ENCODE peak calls at places on chromosomes 7 and 10, in six cellular contexts. L is IMR-90, E is H1, M is neuronal stem cell, R is mesenchymal stem cell, C is H9. D is an unnamed sample.

GRCh38 chr10:90912854-90913479 is 7.9 kb downstream of the ANKRD1 start:
- DNase-seq in L (no peak), E (no peak), M (no peak), R (no peak), C (no peak), D (peak; percentile 53)

GRCh38 chr7:8211725-8212096 is 50.3 kb downstream of the ICA1 start:
- DNase-seq in L (no peak), E (no peak), M (no peak), R (peak; percentile 29), C (no peak), D (no peak)

GRCh38 chr7:127588697-127589482 is 679 bp downstream of the ARF5 start:
- DNase-seq in L (peak; percentile 51), E (peak; percentile 84), M (peak; percentile 48), R (peak; percentile 62), C (peak; percentile 85), D (peak; percentile 86)

GRCh38 chr7:146960747-146961416 is 844.3 kb downstream of the CNTNAP2 start:
- DNase-seq in L (no peak), E (peak; percentile 55), M (no peak), R (no peak), C (peak; percentile 59), D (peak; percentile 67)

GRCh38 chr7:45923290-45923689 is 2.2 kb upstream of the IGFBP3 start:
- DNase-seq in L (peak; percentile 72), E (peak; percentile 88), M (peak; percentile 64), R (peak; percentile 77), C (peak; percentile 62), D (peak; percentile 68)

GRCh38 chr7:152501506-152501905 is 65.7 kb upstream of the KMT2C start:
- DNase-seq in L (no peak), E (no peak), M (no peak), R (no peak), C (no peak), D (peak; percentile 17)

GRCh38 chr10:102113956-102114857 is 6.0 kb downstream of the LDB1 start:
- DNase-seq in L (no peak), E (peak; percentile 62), M (no peak), R (peak; percentile 55), C (peak; percentile 38), D (peak; percentile 72)

GRCh38 chr7:159158888-159159405 is 14.3 kb upstream of the VIPR2 start:
- DNase-seq in L (no peak), E (no peak), M (no peak), R (no peak), C (no peak), D (no peak)

GRCh38 chr10:119320981-119321380 is 113.6 kb downstream of the GRK5 start:
- DNase-seq in L (peak; percentile 77), E (no peak), M (no peak), R (peak; percentile 52), C (no peak), D (no peak)

GRCh38 chr7:35549781-35550180 is 145.2 kb downstream of the HERPUD2 start:
- DNase-seq in L (no peak), E (no peak), M (no peak), R (no peak), C (no peak), D (no peak)

GRCh38 chr10:26946103-26946907 is 85.5 kb upstream of the ABI1 start:
- DNase-seq in L (no peak), E (no peak), M (no peak), R (no peak), C (peak; percentile 75), D (no peak)

GRCh38 chr7:25982684-25983083 is 169.3 kb upstream of the NFE2L3 start:
- DNase-seq in L (no peak), E (no peak), M (no peak), R (no peak), C (no peak), D (no peak)

GRCh38 chr7:131329176-131329570 is 1.5 kb downstream of the MKLN1 start:
- DNase-seq in L (no peak), E (no peak), M (no peak), R (peak; percentile 21), C (no peak), D (no peak)

GRCh38 chr10:120492366-120492765 is 35.3 kb downstream of the PLPP4 start:
- DNase-seq in L (no peak), E (peak; percentile 23), M (no peak), R (peak; percentile 24), C (no peak), D (peak; percentile 51)

GRCh38 chr10:117461766-117462423 is 80.7 kb upstream of the EMX2 start:
- DNase-seq in L (peak; percentile 37), E (no peak), M (no peak), R (peak; percentile 92), C (no peak), D (peak; percentile 72)

GRCh38 chr7:24715171-24715570 is 42.1 kb downstream of the GSDME start:
- DNase-seq in L (no peak), E (no peak), M (no peak), R (no peak), C (no peak), D (no peak)

GRCh38 chr10:97608991-97609561 is 19.6 kb downstream of the C10orf62 start:
- DNase-seq in L (no peak), E (no peak), M (no peak), R (no peak), C (no peak), D (no peak)

DNA sequence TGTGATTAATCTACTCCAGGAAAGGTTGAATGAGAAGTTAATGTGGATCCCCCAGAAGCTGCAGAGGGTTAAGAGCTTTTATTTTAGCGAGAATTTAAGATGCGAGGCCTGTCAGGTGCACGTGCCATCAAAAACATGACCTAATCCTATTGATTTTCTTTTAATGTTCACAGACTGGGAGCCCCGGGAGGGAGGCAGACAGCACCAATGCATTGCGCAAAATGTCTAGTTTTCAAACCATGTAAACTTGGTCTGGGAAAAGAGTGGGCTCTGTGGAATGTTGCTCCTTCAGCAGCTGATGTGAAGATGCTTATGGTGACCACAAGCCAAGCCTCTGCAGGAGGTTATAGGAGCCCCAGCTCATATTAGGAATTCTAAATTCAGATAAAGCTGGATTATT is 172.0 kb upstream of the ITGB1 start:
- DNase-seq in L (peak; percentile 95), E (no peak), M (no peak), R (peak; percentile 72), C (no peak), D (no peak)
- H3K4me2 ChIP-seq in L (peak overlapping the region; percentile 1), E (no peak overlapping the region), M (no peak overlapping the region), R (no peak overlapping the region), C (no peak overlapping the region), D (no peak overlapping the region)

GRCh38 chr10:46266506-46266985 is 20.3 kb upstream of the ANTXRL start:
- DNase-seq in L (no peak), E (peak; percentile 45), M (no peak), R (no peak), C (peak; percentile 23), D (no peak)

GRCh38 chr10:46265981-46266505 is 20.8 kb upstream of the ANTXRL start:
- DNase-seq in L (no peak), E (peak; percentile 43), M (no peak), R (no peak), C (peak; percentile 19), D (no peak)

GRCh38 chr10:46264737-46265368 is 21.9 kb upstream of the ANTXRL start:
- DNase-seq in L (no peak), E (no peak), M (no peak), R (no peak), C (peak; percentile 15), D (no peak)

GRCh38 chr10:46267132-46267985 is 19.4 kb upstream of the ANTXRL start:
- DNase-seq in L (no peak), E (no peak), M (no peak), R (no peak), C (no peak), D (no peak)

DNA sequence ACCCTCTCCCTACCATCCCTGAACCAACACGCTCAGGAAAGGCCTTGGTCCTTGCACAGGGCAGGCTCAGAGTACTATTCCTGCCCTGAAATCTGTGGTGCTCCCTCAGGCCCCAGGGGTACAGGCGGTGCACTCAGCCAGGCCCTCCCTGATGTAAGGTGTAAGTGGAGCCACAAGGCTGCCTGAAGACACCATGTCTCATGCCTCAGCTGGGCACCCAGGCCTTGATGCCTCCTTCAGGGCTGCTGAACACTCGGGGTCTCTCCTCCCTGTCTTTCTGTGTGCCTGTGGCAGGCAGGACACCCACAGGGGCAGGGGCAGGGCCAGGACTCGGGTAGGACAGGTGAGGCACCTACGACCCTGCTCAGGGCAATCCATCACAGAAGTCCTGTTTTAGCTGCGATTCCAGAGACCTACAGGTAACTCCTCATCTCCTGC is 22.9 kb upstream of the ANTXRL start:
- DNase-seq in L (no peak), E (peak; percentile 43), M (no peak), R (no peak), C (no peak), D (no peak)
- H3K4me1 ChIP-seq in L (no peaks in the 10 kb centered on the region), E (no peaks in the 10 kb centered on the region), M (peaks cover 2% of the 10 kb centered on the region), R (no peaks in the 10 kb centered on the region), C (no peaks in the 10 kb centered on the region), D (no peaks in the 10 kb centered on the region)

GRCh38 chr10:36185096-36185495 is 543.0 kb upstream of the FZD8 start:
- DNase-seq in L (no peak), E (no peak), M (no peak), R (no peak), C (no peak), D (no peak)
- H2BK15ac ChIP-seq in L (no peak overlapping the region), E (no peak overlapping the region), M (peak overlapping the region; percentile 24), R (peak overlapping the region; percentile 68), C (no peak overlapping the region), D (no peak overlapping the region)

DNA sequence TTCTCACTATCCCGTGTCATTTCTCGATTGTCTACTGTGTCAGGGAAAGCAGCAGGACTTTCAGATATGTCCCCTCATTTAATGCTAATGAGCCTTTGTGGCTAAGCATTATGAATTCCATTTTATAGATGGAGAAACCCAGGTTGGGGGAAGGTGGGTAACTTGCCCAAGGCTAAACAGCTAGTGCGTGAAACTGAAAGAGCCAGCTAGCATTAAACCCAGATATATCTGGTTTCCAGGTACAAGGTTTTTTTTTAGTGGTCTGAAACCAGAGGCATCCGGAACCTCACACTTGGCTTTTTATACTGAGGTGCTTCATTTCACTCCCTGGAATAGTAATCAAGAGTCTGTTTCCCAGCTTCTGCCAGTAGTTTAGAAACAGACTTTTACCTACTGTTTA is 694.8 kb downstream of the PHTF2 start:
- DNase-seq in L (no peak), E (no peak), M (no peak), R (no peak), C (no peak), D (no peak)
- H3K4me2 ChIP-seq in L (no peak overlapping the region), E (no peak overlapping the region), M (no peak overlapping the region), R (no peak overlapping the region), C (no peak overlapping the region), D (no peak overlapping the region)

GRCh38 chr7:34168013-34168412 is 262.7 kb downstream of the BMPER start:
- DNase-seq in L (no peak), E (no peak), M (no peak), R (no peak), C (no peak), D (no peak)
- H3K4me1 ChIP-seq in L (no peaks in the 10 kb centered on the region), E (no peaks in the 10 kb centered on the region), M (no peaks in the 10 kb centered on the region), R (no peaks in the 10 kb centered on the region), C (no peaks in the 10 kb centered on the region), D (no peaks in the 10 kb centered on the region)

GRCh38 chr7:66250711-66251110 is 45.6 kb downstream of the TPST1 start:
- DNase-seq in L (peak; percentile 95), E (no peak), M (no peak), R (peak; percentile 95), C (no peak), D (no peak)
- H2BK15ac ChIP-seq in L (no peak overlapping the region), E (no peak overlapping the region), M (no peak overlapping the region), R (no peak overlapping the region), C (no peak overlapping the region), D (no peak overlapping the region)